ENCODE peak calls at places on chromosomes 16 and 17, in four cellular contexts. One of them, this sample, is unnamed.
A peak's percentile ranks its signal among the peaks of the same experiment; 100 is the strongest.

GRCh38 chr17:19017804-19018599 is 13.4 kb upstream of the FAM83G start:
- DNase-seq in cardiac muscle cell: no peak
- DNase-seq in AG04450: no peak
- DNase-seq in lung: no peak
- DNase-seq in this sample: peak; percentile 35

GRCh38 chr16:55047331-55047730 is 116.7 kb downstream of the IRX5 start:
- DNase-seq in cardiac muscle cell: no peak
- DNase-seq in AG04450: no peak
- DNase-seq in lung: no peak
- DNase-seq in this sample: no peak

GRCh38 chr16:58222532-58223316 is 24.8 kb upstream of the CSNK2A2 start:
- DNase-seq in cardiac muscle cell: peak; percentile 6
- DNase-seq in AG04450: no peak
- DNase-seq in lung: no peak
- DNase-seq in this sample: no peak

GRCh38 chr16:67406111-67406593 is 10.1 kb downstream of the ZDHHC1 start:
- DNase-seq in cardiac muscle cell: peak; percentile 43
- DNase-seq in AG04450: no peak
- DNase-seq in lung: no peak
- DNase-seq in this sample: no peak

GRCh38 chr17:21452377-21453143 is 76.4 kb downstream of the KCNJ12 start:
- DNase-seq in cardiac muscle cell: peak; percentile 87
- DNase-seq in AG04450: peak; percentile 41
- DNase-seq in lung: peak; percentile 43
- DNase-seq in this sample: peak; percentile 17

GRCh38 chr17:60230358-60230757 is 80.6 kb downstream of the CA4 start:
- DNase-seq in cardiac muscle cell: no peak
- DNase-seq in AG04450: no peak
- DNase-seq in lung: no peak
- DNase-seq in this sample: no peak

GRCh38 chr17:50276588-50277356 is 2.5 kb downstream of the TMEM92 start:
- DNase-seq in cardiac muscle cell: no peak
- DNase-seq in AG04450: no peak
- DNase-seq in lung: no peak
- DNase-seq in this sample: no peak

GRCh38 chr16:74999208-74999682 is 421 bp downstream of the ZNRF1 start:
- DNase-seq in cardiac muscle cell: peak; percentile 40
- DNase-seq in AG04450: no peak
- DNase-seq in lung: no peak
- DNase-seq in this sample: peak; percentile 29

GRCh38 chr17:17026163-17026562 is 16.1 kb upstream of the MPRIP start:
- DNase-seq in cardiac muscle cell: no peak
- DNase-seq in AG04450: no peak
- DNase-seq in lung: no peak
- DNase-seq in this sample: no peak

GRCh38 chr16:72109300-72109699 is 15.7 kb downstream of the DHX38 start:
- DNase-seq in cardiac muscle cell: no peak
- DNase-seq in AG04450: no peak
- DNase-seq in lung: no peak
- DNase-seq in this sample: no peak

GRCh38 chr16:89502319-89502843 is 5.8 kb upstream of the SPG7 start:
- DNase-seq in cardiac muscle cell: peak; percentile 41
- DNase-seq in AG04450: no peak
- DNase-seq in lung: peak; percentile 77
- DNase-seq in this sample: peak; percentile 77

GRCh38 chr17:64969046-64969501 is 49.8 kb upstream of the LRRC37A3 start:
- DNase-seq in cardiac muscle cell: peak; percentile 14
- DNase-seq in AG04450: no peak
- DNase-seq in lung: no peak
- DNase-seq in this sample: no peak

GRCh38 chr17:82333279-82334171 is at the start of gene SECTM1:
- DNase-seq in cardiac muscle cell: peak; percentile 40
- DNase-seq in AG04450: no peak
- DNase-seq in lung: peak; percentile 60
- DNase-seq in this sample: peak; percentile 70

GRCh38 chr17:38591759-38592241 is 14.0 kb downstream of the SRCIN1 start:
- DNase-seq in cardiac muscle cell: peak; percentile 43
- DNase-seq in AG04450: no peak
- DNase-seq in lung: no peak
- DNase-seq in this sample: no peak

GRCh38 chr16:66874079-66874775 is 6.1 kb upstream of the PDP2 start:
- DNase-seq in cardiac muscle cell: peak; percentile 68
- DNase-seq in AG04450: no peak
- DNase-seq in lung: no peak
- DNase-seq in this sample: no peak

GRCh38 chr16:49510676-49511305 is 137.2 kb downstream of the C16orf78 start:
- DNase-seq in cardiac muscle cell: no peak
- DNase-seq in AG04450: no peak
- DNase-seq in lung: no peak
- DNase-seq in this sample: no peak

GRCh38 chr17:12821376-12821940 is 32.2 kb downstream of the ARHGAP44 start:
- DNase-seq in cardiac muscle cell: peak; percentile 49
- DNase-seq in AG04450: no peak
- DNase-seq in lung: no peak
- DNase-seq in this sample: peak; percentile 49

GRCh38 chr17:82021728-82022309 is 859 bp downstream of the CENPX start:
- DNase-seq in cardiac muscle cell: no peak
- DNase-seq in AG04450: no peak
- DNase-seq in lung: no peak
- DNase-seq in this sample: peak; percentile 42

GRCh38 chr17:16199093-16199492 is 16.2 kb downstream of the NCOR1 start:
- DNase-seq in cardiac muscle cell: peak; percentile 31
- DNase-seq in AG04450: no peak
- DNase-seq in lung: no peak
- DNase-seq in this sample: no peak

GRCh38 chr16:11087691-11088431 is 143.5 kb downstream of the CLEC16A start:
- DNase-seq in cardiac muscle cell: no peak
- DNase-seq in AG04450: no peak
- DNase-seq in lung: no peak
- DNase-seq in this sample: no peak

GRCh38 chr17:55318081-55318480 is 53.3 kb downstream of the HLF start:
- DNase-seq in cardiac muscle cell: no peak
- DNase-seq in AG04450: no peak
- DNase-seq in lung: no peak
- DNase-seq in this sample: no peak

GRCh38 chr16:30551781-30552180 is 6.4 kb downstream of the ZNF764 start:
- DNase-seq in cardiac muscle cell: no peak
- DNase-seq in AG04450: no peak
- DNase-seq in lung: peak; percentile 65
- DNase-seq in this sample: no peak

GRCh38 chr17:20125724-20126123 is 116.6 kb downstream of the SPECC1 start:
- DNase-seq in cardiac muscle cell: no peak
- DNase-seq in AG04450: no peak
- DNase-seq in lung: no peak
- DNase-seq in this sample: no peak

GRCh38 chr17:11035681-11036080 is 197.8 kb upstream of the PIRT start:
- DNase-seq in cardiac muscle cell: no peak
- DNase-seq in AG04450: no peak
- DNase-seq in lung: no peak
- DNase-seq in this sample: no peak

GRCh38 chr17:11028349-11028748 is 190.5 kb upstream of the PIRT start:
- DNase-seq in cardiac muscle cell: no peak
- DNase-seq in AG04450: no peak
- DNase-seq in lung: no peak
- DNase-seq in this sample: no peak

GRCh38 chr17:11026903-11027302 is 189.0 kb upstream of the PIRT start:
- DNase-seq in cardiac muscle cell: no peak
- DNase-seq in AG04450: no peak
- DNase-seq in lung: no peak
- DNase-seq in this sample: no peak

DNA sequence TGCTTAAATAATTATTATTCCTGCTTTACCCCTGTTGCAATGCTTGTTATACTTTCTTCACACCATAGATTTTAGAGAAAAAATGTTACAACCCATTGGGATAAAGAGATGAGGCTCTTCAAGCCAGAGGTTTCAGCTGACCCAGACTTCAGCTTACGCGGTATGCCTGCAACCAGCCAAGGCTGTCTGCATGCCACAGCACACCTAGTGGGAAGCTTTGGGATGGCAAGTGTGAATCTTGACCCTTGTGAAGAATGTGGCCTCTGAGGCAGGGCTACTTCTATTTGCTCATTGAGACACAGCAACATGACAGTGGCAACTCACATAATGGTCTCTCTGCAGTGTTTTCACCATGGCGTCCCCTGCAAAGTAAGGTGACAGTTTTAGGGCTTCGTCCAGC is 193.9 kb upstream of the PIRT start:
- DNase-seq in cardiac muscle cell: no peak
- DNase-seq in AG04450: no peak
- DNase-seq in lung: no peak
- DNase-seq in this sample: no peak
- TF ChIP-seq CTCF in cardiac muscle cell: no peak
- TF ChIP-seq CTCF in AG04450: no peak
- TF ChIP-seq CTCF in lung: no peak
- TF ChIP-seq CTCF in this sample: no peak

DNA sequence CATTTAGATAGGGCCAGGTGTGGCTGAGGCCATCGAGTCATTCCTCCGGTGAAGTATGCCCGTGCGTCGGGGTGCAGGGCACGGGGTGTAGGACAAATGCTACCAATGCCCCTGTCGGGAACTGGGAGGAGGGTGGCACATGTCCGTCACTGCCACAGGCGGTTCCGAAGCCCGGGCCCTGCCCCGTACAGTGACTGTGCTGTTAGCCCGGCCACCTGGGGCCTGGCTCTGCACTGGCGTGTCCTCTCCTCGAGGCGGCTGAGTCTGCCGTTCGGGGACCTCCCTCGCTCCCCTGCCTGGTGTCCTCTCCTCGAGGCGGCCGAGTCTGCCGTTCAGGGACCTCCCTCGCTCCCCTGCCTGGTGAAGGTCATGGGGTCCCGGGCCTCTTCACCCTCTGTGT is 7.0 kb upstream of the ZFPM1 start:
- DNase-seq in cardiac muscle cell: no peak
- DNase-seq in AG04450: no peak
- DNase-seq in lung: no peak
- DNase-seq in this sample: no peak
- H3K27me3 ChIP-seq in cardiac muscle cell: no peaks in the 10 kb centered on the region
- H3K27me3 ChIP-seq in AG04450: peaks cover 5% of the 10 kb centered on the region
- H3K27me3 ChIP-seq in lung: no peaks in the 10 kb centered on the region
- H3K27me3 ChIP-seq in this sample: peaks cover 17% of the 10 kb centered on the region

GRCh38 chr16:48433116-48433848 is 48.1 kb upstream of the SIAH1 start:
- DNase-seq in cardiac muscle cell: no peak
- DNase-seq in AG04450: no peak
- DNase-seq in lung: no peak
- DNase-seq in this sample: no peak
- H3K27ac ChIP-seq in cardiac muscle cell: no peak overlapping the region
- H3K27ac ChIP-seq in AG04450: no peak overlapping the region
- H3K27ac ChIP-seq in lung: no peak overlapping the region
- H3K27ac ChIP-seq in this sample: no peak overlapping the region

GRCh38 chr17:8905256-8905778 is 37.8 kb upstream of the PIK3R6 start:
- DNase-seq in cardiac muscle cell: no peak
- DNase-seq in AG04450: no peak
- DNase-seq in lung: peak; percentile 22
- DNase-seq in this sample: no peak
- TF ChIP-seq CTCF in cardiac muscle cell: no peak
- TF ChIP-seq CTCF in AG04450: no peak
- TF ChIP-seq CTCF in lung: no peak
- TF ChIP-seq CTCF in this sample: no peak

GRCh38 chr17:46890638-46891037 is 32.3 kb upstream of the GOSR2 start:
- DNase-seq in cardiac muscle cell: no peak
- DNase-seq in AG04450: no peak
- DNase-seq in lung: no peak
- DNase-seq in this sample: no peak
- H3K27me3 ChIP-seq in cardiac muscle cell: no peaks in the 10 kb centered on the region
- H3K27me3 ChIP-seq in AG04450: peaks cover 63% of the 10 kb centered on the region
- H3K27me3 ChIP-seq in lung: no peaks in the 10 kb centered on the region
- H3K27me3 ChIP-seq in this sample: peaks cover 47% of the 10 kb centered on the region

This sample was measured in transverse colon.